ENCODE peak calls at places on chromosome 15, in four cellular contexts. One of them, this sample, is unnamed.

GRCh38 chr15:90201944-90202375 is 830 bp downstream of the SEMA4B start:
- DNase-seq in GM23338: peak; percentile 52
- DNase-seq in pancreas: no peak
- DNase-seq in esophagus squamous epithelium: no peak
- DNase-seq in this sample: no peak

GRCh38 chr15:92061511-92062200 is 208.1 kb downstream of the SLCO3A1 start:
- DNase-seq in GM23338: no peak
- DNase-seq in pancreas: no peak
- DNase-seq in esophagus squamous epithelium: no peak
- DNase-seq in this sample: no peak

GRCh38 chr15:92383528-92384326 is 10.0 kb upstream of the ST8SIA2 start:
- DNase-seq in GM23338: peak; percentile 90
- DNase-seq in pancreas: peak; percentile 61
- DNase-seq in esophagus squamous epithelium: no peak
- DNase-seq in this sample: no peak

GRCh38 chr15:97443101-97443500 is 517.4 kb upstream of the ARRDC4 start:
- DNase-seq in GM23338: no peak
- DNase-seq in pancreas: no peak
- DNase-seq in esophagus squamous epithelium: no peak
- DNase-seq in this sample: no peak

GRCh38 chr15:67149859-67150824 is 84.7 kb downstream of the SMAD3 start:
- DNase-seq in GM23338: peak; percentile 76
- DNase-seq in pancreas: no peak
- DNase-seq in esophagus squamous epithelium: no peak
- DNase-seq in this sample: peak; percentile 67

GRCh38 chr15:91491131-91491950 is 362.2 kb upstream of the SLCO3A1 start:
- DNase-seq in GM23338: no peak
- DNase-seq in pancreas: no peak
- DNase-seq in esophagus squamous epithelium: no peak
- DNase-seq in this sample: no peak

GRCh38 chr15:100236981-100237720 is 104.6 kb downstream of the ADAMTS17 start:
- DNase-seq in GM23338: no peak
- DNase-seq in pancreas: no peak
- DNase-seq in esophagus squamous epithelium: no peak
- DNase-seq in this sample: no peak

GRCh38 chr15:36390491-36390890 is 188.9 kb upstream of the CDIN1 start:
- DNase-seq in GM23338: no peak
- DNase-seq in pancreas: no peak
- DNase-seq in esophagus squamous epithelium: no peak
- DNase-seq in this sample: no peak

GRCh38 chr15:65927545-65927944 is 58.3 kb downstream of the RAB11A start:
- DNase-seq in GM23338: peak; percentile 59
- DNase-seq in pancreas: no peak
- DNase-seq in esophagus squamous epithelium: no peak
- DNase-seq in this sample: no peak

GRCh38 chr15:73941044-73941443 is 14.8 kb downstream of the LOXL1 start:
- DNase-seq in GM23338: no peak
- DNase-seq in pancreas: no peak
- DNase-seq in esophagus squamous epithelium: no peak
- DNase-seq in this sample: peak; percentile 12

GRCh38 chr15:59137566-59137965 is 32.6 kb downstream of the CCNB2 start:
- DNase-seq in GM23338: no peak
- DNase-seq in pancreas: no peak
- DNase-seq in esophagus squamous epithelium: no peak
- DNase-seq in this sample: no peak

GRCh38 chr15:75704263-75704615 is 8.4 kb downstream of the CSPG4 start:
- DNase-seq in GM23338: no peak
- DNase-seq in pancreas: no peak
- DNase-seq in esophagus squamous epithelium: no peak
- DNase-seq in this sample: no peak

GRCh38 chr15:74373731-74374647 is 6.5 kb upstream of the CYP11A1 start:
- DNase-seq in GM23338: peak; percentile 98
- DNase-seq in pancreas: peak; percentile 95
- DNase-seq in esophagus squamous epithelium: peak; percentile 56
- DNase-seq in this sample: peak; percentile 94

GRCh38 chr15:45389351-45389750 is 11.0 kb upstream of the GATM start:
- DNase-seq in GM23338: no peak
- DNase-seq in pancreas: no peak
- DNase-seq in esophagus squamous epithelium: no peak
- DNase-seq in this sample: no peak

GRCh38 chr15:101010781-101011180 is 91.6 kb downstream of the LRRK1 start:
- DNase-seq in GM23338: no peak
- DNase-seq in pancreas: no peak
- DNase-seq in esophagus squamous epithelium: no peak
- DNase-seq in this sample: no peak

GRCh38 chr15:78734441-78735064 is 76.7 kb downstream of the ADAMTS7 start:
- DNase-seq in GM23338: no peak
- DNase-seq in pancreas: no peak
- DNase-seq in esophagus squamous epithelium: no peak
- DNase-seq in this sample: no peak

GRCh38 chr15:83943849-83944404 is 290.0 kb downstream of the ADAMTSL3 start:
- DNase-seq in GM23338: no peak
- DNase-seq in pancreas: no peak
- DNase-seq in esophagus squamous epithelium: no peak
- DNase-seq in this sample: no peak

GRCh38 chr15:52137432-52138357 is 25.1 kb upstream of the BCL2L10 start:
- DNase-seq in GM23338: no peak
- DNase-seq in pancreas: no peak
- DNase-seq in esophagus squamous epithelium: no peak
- DNase-seq in this sample: no peak

GRCh38 chr15:83538682-83539081 is 91.5 kb downstream of the SH3GL3 start:
- DNase-seq in GM23338: no peak
- DNase-seq in pancreas: no peak
- DNase-seq in esophagus squamous epithelium: no peak
- DNase-seq in this sample: no peak

GRCh38 chr15:51708013-51708412 is 26.7 kb downstream of the SCG3 start:
- DNase-seq in GM23338: no peak
- DNase-seq in pancreas: no peak
- DNase-seq in esophagus squamous epithelium: no peak
- DNase-seq in this sample: no peak

GRCh38 chr15:52220896-52221660 is 29.9 kb upstream of the GNB5 start:
- DNase-seq in GM23338: no peak
- DNase-seq in pancreas: no peak
- DNase-seq in esophagus squamous epithelium: no peak
- DNase-seq in this sample: no peak

GRCh38 chr15:27121672-27122071 is 150.7 kb downstream of the GABRG3 start:
- DNase-seq in GM23338: no peak
- DNase-seq in pancreas: no peak
- DNase-seq in esophagus squamous epithelium: no peak
- DNase-seq in this sample: no peak

GRCh38 chr15:25134546-25134945 is 179.8 kb downstream of the SNRPN start:
- DNase-seq in GM23338: peak; percentile 20
- DNase-seq in pancreas: no peak
- DNase-seq in esophagus squamous epithelium: no peak
- DNase-seq in this sample: no peak

GRCh38 chr15:43792761-43793493 is 807 bp downstream of the SERF2 start:
- DNase-seq in GM23338: peak; percentile 35
- DNase-seq in pancreas: peak; percentile 73
- DNase-seq in esophagus squamous epithelium: no peak
- DNase-seq in this sample: no peak

GRCh38 chr15:39272901-39273300 is 308.0 kb upstream of the THBS1 start:
- DNase-seq in GM23338: no peak
- DNase-seq in pancreas: no peak
- DNase-seq in esophagus squamous epithelium: no peak
- DNase-seq in this sample: no peak

GRCh38 chr15:47786371-47786770 is 69.1 kb downstream of the SEMA6D start:
- DNase-seq in GM23338: no peak
- DNase-seq in pancreas: no peak
- DNase-seq in esophagus squamous epithelium: no peak
- DNase-seq in this sample: no peak

GRCh38 chr15:99614749-99615288 is 49.0 kb downstream of the MEF2A start:
- DNase-seq in GM23338: no peak
- DNase-seq in pancreas: no peak
- DNase-seq in esophagus squamous epithelium: no peak
- DNase-seq in this sample: no peak

GRCh38 chr15:83973816-83974215 is 261.8 kb upstream of the GOLGA6L4 start:
- DNase-seq in GM23338: peak; percentile 33
- DNase-seq in pancreas: no peak
- DNase-seq in esophagus squamous epithelium: no peak
- DNase-seq in this sample: no peak

GRCh38 chr15:83018477-83018876 is 7.0 kb upstream of the C15orf40 start:
- DNase-seq in GM23338: no peak
- DNase-seq in pancreas: no peak
- DNase-seq in esophagus squamous epithelium: no peak
- DNase-seq in this sample: no peak

GRCh38 chr15:100761253-100761935 is 118.2 kb upstream of the ALDH1A3 start:
- DNase-seq in GM23338: no peak
- DNase-seq in pancreas: no peak
- DNase-seq in esophagus squamous epithelium: no peak
- DNase-seq in this sample: no peak

GRCh38 chr15:83288381-83288801 is 3.9 kb upstream of the BNC1 start:
- DNase-seq in GM23338: peak; percentile 41
- DNase-seq in pancreas: no peak
- DNase-seq in esophagus squamous epithelium: no peak
- DNase-seq in this sample: no peak

GRCh38 chr15:84570164-84570692 is 30.6 kb upstream of the ZSCAN2 start:
- DNase-seq in GM23338: peak; percentile 48
- DNase-seq in pancreas: peak; percentile 80
- DNase-seq in esophagus squamous epithelium: no peak
- DNase-seq in this sample: peak; percentile 65

GRCh38 chr15:88272421-88272820 is 15.9 kb upstream of the NTRK3 start:
- DNase-seq in GM23338: no peak
- DNase-seq in pancreas: no peak
- DNase-seq in esophagus squamous epithelium: no peak
- DNase-seq in this sample: no peak

GRCh38 chr15:32716216-32716959 is 1.4 kb upstream of the GREM1 start:
- DNase-seq in GM23338: no peak
- DNase-seq in pancreas: no peak
- DNase-seq in esophagus squamous epithelium: no peak
- DNase-seq in this sample: no peak

GRCh38 chr15:32716960-32717289 is 879 bp upstream of the GREM1 start:
- DNase-seq in GM23338: no peak
- DNase-seq in pancreas: no peak
- DNase-seq in esophagus squamous epithelium: no peak
- DNase-seq in this sample: no peak

GRCh38 chr15:32718822-32719716 is 1.3 kb downstream of the GREM1 start:
- DNase-seq in GM23338: peak; percentile 63
- DNase-seq in pancreas: peak; percentile 76
- DNase-seq in esophagus squamous epithelium: no peak
- DNase-seq in this sample: no peak

GRCh38 chr15:32717290-32718081 is at the start of gene GREM1:
- DNase-seq in GM23338: peak; percentile 79
- DNase-seq in pancreas: peak; percentile 65
- DNase-seq in esophagus squamous epithelium: no peak
- DNase-seq in this sample: no peak

DNA sequence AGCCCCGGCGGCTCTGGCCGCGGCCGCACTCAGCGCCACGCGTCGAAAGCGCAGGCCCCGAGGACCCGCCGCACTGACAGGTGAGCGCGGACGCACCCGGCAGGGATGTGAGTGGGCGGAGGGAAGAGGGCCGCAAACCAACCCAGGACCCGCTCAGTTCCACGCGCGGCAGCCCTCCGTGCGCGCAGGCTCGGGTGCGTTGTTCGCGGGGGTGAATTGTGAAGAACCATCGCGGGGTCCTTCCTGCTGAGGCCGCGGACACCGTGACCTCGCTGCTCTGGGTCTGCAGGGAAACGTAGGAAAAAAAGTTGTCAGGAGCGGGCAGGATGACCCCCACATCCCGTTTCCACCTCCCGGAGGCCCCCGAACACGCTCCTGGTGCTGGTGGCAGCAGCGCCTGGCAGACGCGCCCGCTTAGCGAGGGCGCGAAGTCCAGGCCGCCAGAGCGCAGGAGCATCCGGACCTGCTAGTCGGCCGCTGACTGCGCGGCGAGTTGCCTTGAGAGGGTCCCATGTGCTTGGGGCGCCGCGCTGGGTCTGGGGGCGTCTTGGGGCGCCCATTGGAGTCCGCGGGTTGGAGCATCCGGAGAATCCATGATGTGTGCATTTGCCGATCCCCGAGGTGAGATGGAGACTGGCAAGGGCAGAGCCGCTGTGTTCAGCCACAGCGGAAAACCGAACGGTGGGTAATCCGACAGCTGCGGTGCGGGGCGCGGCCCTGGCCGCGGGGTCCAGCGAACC is 448 bp downstream of the GREM1 start:
- DNase-seq in GM23338: peak; percentile 68
- DNase-seq in pancreas: peak; percentile 69
- DNase-seq in esophagus squamous epithelium: no peak
- DNase-seq in this sample: no peak
- H3K4me3 ChIP-seq in GM23338: peak overlapping the region; percentile 70
- H3K4me3 ChIP-seq in pancreas: peak overlapping the region; percentile 48
- H3K4me3 ChIP-seq in esophagus squamous epithelium: peak overlapping the region; percentile 47
- H3K4me3 ChIP-seq in this sample: peak overlapping the region; percentile 51

DNA sequence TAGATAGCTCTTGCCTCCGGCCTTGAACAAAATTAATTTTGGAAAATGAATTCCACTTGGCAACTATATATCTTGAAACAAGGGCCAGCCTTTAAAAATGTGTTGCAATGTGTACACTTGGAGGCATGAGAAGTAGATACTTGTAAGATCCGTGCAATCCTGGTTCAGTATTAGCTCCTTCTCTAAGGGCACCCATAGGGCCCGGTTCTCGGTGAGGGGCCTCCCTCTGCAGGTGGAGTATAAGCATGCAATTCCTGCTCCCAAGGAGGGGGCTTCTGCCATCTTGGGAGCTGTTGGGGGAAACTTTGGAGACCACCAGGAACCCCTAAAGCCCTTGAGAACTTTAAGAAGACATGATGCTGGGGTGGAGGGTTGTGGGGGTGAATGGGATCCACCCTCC is 388.7 kb upstream of the RGMA start:
- DNase-seq in GM23338: peak; percentile 13
- DNase-seq in pancreas: no peak
- DNase-seq in esophagus squamous epithelium: no peak
- DNase-seq in this sample: no peak
- TF ChIP-seq CTCF in GM23338: peak; percentile 30
- TF ChIP-seq CTCF in pancreas: no peak
- TF ChIP-seq CTCF in esophagus squamous epithelium: no peak
- TF ChIP-seq CTCF in this sample: no peak

DNA sequence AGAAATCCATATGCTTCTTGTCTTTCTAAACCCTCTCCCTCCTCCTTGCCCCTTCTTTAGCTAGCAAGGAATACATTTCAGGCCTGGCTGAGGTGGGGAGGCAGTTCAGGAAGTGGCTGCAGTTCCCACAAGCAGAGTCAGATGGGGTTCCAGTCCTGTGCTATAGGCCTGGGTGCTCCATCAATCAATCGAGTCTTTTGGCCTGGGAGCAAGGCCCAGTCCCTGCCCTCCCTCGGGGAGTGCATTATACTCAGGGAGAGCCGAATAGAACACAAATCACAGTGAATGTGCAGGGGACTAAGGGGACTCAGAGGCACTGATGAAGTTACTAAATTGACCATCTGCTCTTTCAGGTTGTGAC is 58.0 kb upstream of the HERC1 start:
- DNase-seq in GM23338: no peak
- DNase-seq in pancreas: no peak
- DNase-seq in esophagus squamous epithelium: no peak
- DNase-seq in this sample: no peak
- H3K4me1 ChIP-seq in GM23338: no peaks in the 10 kb centered on the region
- H3K4me1 ChIP-seq in pancreas: no peaks in the 10 kb centered on the region
- H3K4me1 ChIP-seq in esophagus squamous epithelium: no peaks in the 10 kb centered on the region
- H3K4me1 ChIP-seq in this sample: peaks cover 28% of the 10 kb centered on the region

GRCh38 chr15:96344706-96345559 is 14.4 kb downstream of the NR2F2 start:
- DNase-seq in GM23338: peak; percentile 48
- DNase-seq in pancreas: no peak
- DNase-seq in esophagus squamous epithelium: no peak
- DNase-seq in this sample: no peak
- H3K4me3 ChIP-seq in GM23338: peak overlapping the region; percentile 76
- H3K4me3 ChIP-seq in pancreas: no peak overlapping the region
- H3K4me3 ChIP-seq in esophagus squamous epithelium: peak overlapping the region; percentile 92
- H3K4me3 ChIP-seq in this sample: peak overlapping the region; percentile 88